ENCODE peak calls at places on chromosomes 7 and 10, in ten cellular contexts. Y is testis, D is prostate gland, I is IMR-90, U is uterus, W is sigmoid colon, J is ovary, C is HCT116, R is A549, V is transverse colon. O is an unnamed sample.
A peak's percentile ranks its signal among the peaks of the same experiment; 100 is the strongest.

GRCh38 chr7:122652851-122653250 is 46.1 kb downstream of the RNF133 start:
- DNase-seq in Y (no peak), D (peak; percentile 25), I (no peak), U (no peak), W (no peak), J (no peak), C (no peak), R (no peak), V (no peak), O (no peak)

GRCh38 chr10:88848499-88848898 is 3.1 kb downstream of the ANKRD22 start:
- DNase-seq in Y (no peak), D (no peak), I (peak; percentile 87), U (no peak), W (no peak), J (no peak), C (peak; percentile 18), R (no peak), V (no peak), O (no peak)

GRCh38 chr10:32951111-32951510 is 6.9 kb downstream of the ITGB1 start:
- DNase-seq in Y (no peak), D (no peak), I (no peak), U (no peak), W (no peak), J (no peak), C (no peak), R (no peak), V (no peak), O (no peak)

GRCh38 chr7:41573881-41574280 is 129.0 kb downstream of the INHBA start:
- DNase-seq in Y (no peak), D (no peak), I (peak; percentile 23), U (no peak), W (no peak), J (no peak), C (no peak), R (no peak), V (no peak), O (no peak)

GRCh38 chr7:39407139-39407538 is 159.1 kb upstream of the YAE1 start:
- DNase-seq in Y (no peak), D (no peak), I (no peak), U (no peak), W (no peak), J (no peak), C (no peak), R (no peak), V (no peak), O (no peak)

GRCh38 chr7:105806592-105807266 is 69.7 kb downstream of the ATXN7L1 start:
- DNase-seq in Y (no peak), D (no peak), I (peak; percentile 79), U (no peak), W (no peak), J (no peak), C (no peak), R (peak; percentile 73), V (peak; percentile 24), O (peak; percentile 83)

GRCh38 chr10:131942455-131942854 is 39.3 kb downstream of the BNIP3 start:
- DNase-seq in Y (no peak), D (no peak), I (no peak), U (no peak), W (no peak), J (no peak), C (no peak), R (no peak), V (no peak), O (no peak)

GRCh38 chr10:131117011-131117410 is 194.5 kb downstream of the TCERG1L start:
- DNase-seq in Y (no peak), D (no peak), I (no peak), U (no peak), W (no peak), J (no peak), C (no peak), R (no peak), V (no peak), O (no peak)

GRCh38 chr7:84251183-84251845 is 56.7 kb upstream of the SEMA3A start:
- DNase-seq in Y (no peak), D (no peak), I (peak; percentile 90), U (no peak), W (no peak), J (no peak), C (no peak), R (no peak), V (no peak), O (no peak)

GRCh38 chr7:101681170-101682007 is 52.3 kb upstream of the MYL10 start:
- DNase-seq in Y (peak; percentile 19), D (peak; percentile 51), I (peak; percentile 87), U (peak; percentile 49), W (no peak), J (peak; percentile 34), C (peak; percentile 26), R (peak; percentile 89), V (no peak), O (peak; percentile 89)

GRCh38 chr10:112949875-112950507 is at the start of gene TCF7L2:
- DNase-seq in Y (peak; percentile 99), D (peak; percentile 97), I (peak; percentile 95), U (peak; percentile 94), W (peak; percentile 98), J (peak; percentile 96), C (peak; percentile 100), R (peak; percentile 94), V (peak; percentile 96), O (peak; percentile 98)
- TF ChIP-seq POLR2A in Y (peak; percentile 71), D (peak; percentile 77), I (peak; percentile 80), U (peak; percentile 82), W (peak; percentile 68), J (peak; percentile 56), C (no peak), R (no peak), V (peak; percentile 85), O (no peak)

GRCh38 chr10:13712799-13713581 is 126.2 kb downstream of the PRPF18 start:
- DNase-seq in Y (peak; percentile 38), D (no peak), I (peak; percentile 99), U (peak; percentile 73), W (peak; percentile 93), J (no peak), C (peak; percentile 44), R (peak; percentile 50), V (peak; percentile 66), O (peak; percentile 64)
- H3K27ac ChIP-seq in Y (no peak overlapping the region), D (no peak overlapping the region), I (peak overlapping the region; percentile 76), U (no peak overlapping the region), W (no peak overlapping the region), J (no peak overlapping the region), C (no peak overlapping the region), R (peak overlapping the region; percentile 35), V (peak overlapping the region; percentile 50), O (peak overlapping the region; percentile 25)

GRCh38 chr10:99537381-99538286 is 4.9 kb downstream of the NKX2-3 start:
- DNase-seq in Y (no peak), D (no peak), I (no peak), U (no peak), W (peak; percentile 86), J (no peak), C (no peak), R (no peak), V (peak; percentile 26), O (no peak)
- H3K4me3 ChIP-seq in Y (no peak overlapping the region), D (no peak overlapping the region), I (no peak overlapping the region), U (no peak overlapping the region), W (peak overlapping the region; percentile 70), J (no peak overlapping the region), C (no peak overlapping the region), R (no peak overlapping the region), V (peak overlapping the region; percentile 21), O (no peak overlapping the region)

GRCh38 chr10:116634126-116634975 is 13.6 kb downstream of the PNLIPRP2 start:
- DNase-seq in Y (no peak), D (no peak), I (no peak), U (no peak), W (no peak), J (no peak), C (peak; percentile 55), R (no peak), V (no peak), O (no peak)

GRCh38 chr10:116629340-116629739 is 8.6 kb downstream of the PNLIPRP2 start:
- DNase-seq in Y (no peak), D (no peak), I (no peak), U (no peak), W (no peak), J (no peak), C (no peak), R (no peak), V (no peak), O (no peak)

GRCh38 chr10:116632831-116633600 is 12.3 kb downstream of the PNLIPRP2 start:
- DNase-seq in Y (no peak), D (no peak), I (no peak), U (no peak), W (no peak), J (no peak), C (no peak), R (no peak), V (no peak), O (no peak)

GRCh38 chr10:116630020-116630419 is 9.3 kb downstream of the PNLIPRP2 start:
- DNase-seq in Y (no peak), D (no peak), I (no peak), U (no peak), W (no peak), J (no peak), C (no peak), R (no peak), V (no peak), O (no peak)

GRCh38 chr10:116631871-116632295 is 11.1 kb downstream of the PNLIPRP2 start:
- DNase-seq in Y (no peak), D (no peak), I (no peak), U (no peak), W (no peak), J (no peak), C (no peak), R (no peak), V (no peak), O (no peak)
- TF ChIP-seq POLR2A in Y (no peak), D (no peak), I (no peak), U (no peak), W (no peak), J (no peak), C (no peak), R (no peak), V (no peak), O (no peak)

DNA sequence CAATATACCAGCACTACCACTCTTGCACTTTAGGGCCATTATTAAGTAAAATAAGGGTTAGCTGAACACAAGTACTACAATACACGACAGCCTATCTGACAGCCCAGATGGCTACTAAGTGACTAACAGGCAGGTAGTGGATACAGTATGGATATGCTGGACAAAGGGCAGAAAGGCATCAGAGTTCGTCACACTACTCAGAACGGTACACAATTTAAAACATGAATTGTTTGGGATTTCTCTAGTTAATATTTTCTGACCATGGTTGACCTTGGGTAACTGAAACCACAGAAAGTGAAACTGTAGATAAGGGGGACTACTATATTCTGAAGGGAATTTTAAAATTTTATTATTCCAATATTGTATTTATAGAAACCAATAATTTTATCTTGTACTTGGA is 101.3 kb upstream of the SKAP2 start:
- DNase-seq in Y (no peak), D (no peak), I (no peak), U (no peak), W (no peak), J (no peak), C (no peak), R (no peak), V (no peak), O (no peak)
- H3K27ac ChIP-seq in Y (no peak overlapping the region), D (no peak overlapping the region), I (no peak overlapping the region), U (no peak overlapping the region), W (no peak overlapping the region), J (no peak overlapping the region), C (no peak overlapping the region), R (no peak overlapping the region), V (no peak overlapping the region), O (no peak overlapping the region)

O was measured in adrenal gland.